ENCODE peak calls at places on chromosome 15, in four cellular contexts. U is HCT116, G is spleen, R is astrocyte of the cerebellum. I is an unnamed sample.
A peak's percentile ranks its signal among the peaks of the same experiment; 100 is the strongest.

GRCh38 chr15:75130597-75131268 is 70.9 kb upstream of the C15orf39 start:
- DNase-seq in U (no peak), G (no peak), R (no peak), I (no peak)

GRCh38 chr15:101135532-101136166 is 116.2 kb downstream of the CHSY1 start:
- DNase-seq in U (no peak), G (peak; percentile 77), R (no peak), I (no peak)

GRCh38 chr15:81120069-81120468 is 14.0 kb upstream of the CFAP161 start:
- DNase-seq in U (no peak), G (no peak), R (no peak), I (no peak)

GRCh38 chr15:92164327-92165000 is 229.2 kb upstream of the ST8SIA2 start:
- DNase-seq in U (no peak), G (no peak), R (peak; percentile 18), I (no peak)

GRCh38 chr15:101133751-101134261 is 118.0 kb downstream of the CHSY1 start:
- DNase-seq in U (no peak), G (peak; percentile 78), R (no peak), I (no peak)

GRCh38 chr15:64635486-64635815 is 139.9 kb downstream of the RBPMS2 start:
- DNase-seq in U (no peak), G (no peak), R (peak; percentile 29), I (no peak)

GRCh38 chr15:31437686-31438085 is 111.1 kb downstream of the KLF13 start:
- DNase-seq in U (no peak), G (no peak), R (no peak), I (no peak)

GRCh38 chr15:86063328-86064180 is 16.1 kb upstream of the AGBL1 start:
- DNase-seq in U (no peak), G (no peak), R (no peak), I (no peak)

GRCh38 chr15:74725241-74725774 is at the start of gene CYP1A1:
- DNase-seq in U (no peak), G (no peak), R (no peak), I (no peak)

GRCh38 chr15:101039461-101039860 is 120.3 kb downstream of the LRRK1 start:
- DNase-seq in U (no peak), G (no peak), R (no peak), I (no peak)

GRCh38 chr15:98599911-98600685 is 48.2 kb upstream of the IGF1R start:
- DNase-seq in U (no peak), G (peak; percentile 81), R (no peak), I (peak; percentile 59)

GRCh38 chr15:95105229-95105628 is 873.9 kb downstream of the MCTP2 start:
- DNase-seq in U (no peak), G (no peak), R (peak; percentile 16), I (no peak)

GRCh38 chr15:90819390-90819789 is 49.0 kb upstream of the FURIN start:
- DNase-seq in U (no peak), G (no peak), R (no peak), I (no peak)

GRCh38 chr15:82944840-82945239 is 7.7 kb downstream of the HOMER2 start:
- DNase-seq in U (no peak), G (no peak), R (peak; percentile 13), I (no peak)

GRCh38 chr15:70710714-70711113 is 52.6 kb downstream of the UACA start:
- DNase-seq in U (no peak), G (no peak), R (no peak), I (no peak)

GRCh38 chr15:73464602-73465001 is 21.6 kb downstream of the REC114 start:
- DNase-seq in U (no peak), G (no peak), R (no peak), I (no peak)

GRCh38 chr15:60840306-60840702 is 361.4 kb upstream of the ICE2 start:
- DNase-seq in U (no peak), G (no peak), R (no peak), I (no peak)

GRCh38 chr15:73633991-73634495 is 854 bp upstream of the NPTN start:
- DNase-seq in U (peak; percentile 85), G (no peak), R (peak; percentile 86), I (no peak)

GRCh38 chr15:78003539-78004008 is 73.9 kb downstream of the TBC1D2B start:
- DNase-seq in U (no peak), G (no peak), R (no peak), I (no peak)

GRCh38 chr15:94080416-94080815 is 150.9 kb upstream of the MCTP2 start:
- DNase-seq in U (no peak), G (no peak), R (peak; percentile 22), I (peak; percentile 90)

GRCh38 chr15:73994419-73994883 is at the start of gene PML:
- DNase-seq in U (peak; percentile 82), G (peak; percentile 99), R (peak; percentile 87), I (peak; percentile 96)

GRCh38 chr15:48954538-48954937 is 9.2 kb downstream of the SHC4 start:
- DNase-seq in U (no peak), G (no peak), R (peak; percentile 44), I (no peak)

GRCh38 chr15:100060276-100060926 is 281.4 kb downstream of the ADAMTS17 start:
- DNase-seq in U (no peak), G (no peak), R (peak; percentile 95), I (no peak)

GRCh38 chr15:75138016-75138999 is 63.4 kb upstream of the C15orf39 start:
- DNase-seq in U (no peak), G (no peak), R (no peak), I (peak; percentile 90)

GRCh38 chr15:68380456-68380855 is 51.5 kb downstream of the ITGA11 start:
- DNase-seq in U (no peak), G (no peak), R (no peak), I (peak; percentile 62)

GRCh38 chr15:72902245-72902928 is 118.8 kb upstream of the ADPGK start:
- DNase-seq in U (no peak), G (no peak), R (peak; percentile 80), I (no peak)

GRCh38 chr15:65619636-65620290 is 2.0 kb upstream of the SLC24A1 start:
- DNase-seq in U (no peak), G (no peak), R (no peak), I (no peak)

GRCh38 chr15:70596354-70597055 is 166.9 kb downstream of the UACA start:
- DNase-seq in U (peak; percentile 71), G (no peak), R (peak; percentile 60), I (peak; percentile 7)

GRCh38 chr15:64536244-64536836 is 76.0 kb downstream of the ZNF609 start:
- DNase-seq in U (peak; percentile 79), G (no peak), R (peak; percentile 59), I (no peak)

GRCh38 chr15:38853608-38854007 is 289.0 kb upstream of the RASGRP1 start:
- DNase-seq in U (peak; percentile 24), G (no peak), R (no peak), I (no peak)
- TF ChIP-seq CTCF in U (peak; percentile 52), G (no peak), R (peak; percentile 34), I (peak; percentile 51)

DNA sequence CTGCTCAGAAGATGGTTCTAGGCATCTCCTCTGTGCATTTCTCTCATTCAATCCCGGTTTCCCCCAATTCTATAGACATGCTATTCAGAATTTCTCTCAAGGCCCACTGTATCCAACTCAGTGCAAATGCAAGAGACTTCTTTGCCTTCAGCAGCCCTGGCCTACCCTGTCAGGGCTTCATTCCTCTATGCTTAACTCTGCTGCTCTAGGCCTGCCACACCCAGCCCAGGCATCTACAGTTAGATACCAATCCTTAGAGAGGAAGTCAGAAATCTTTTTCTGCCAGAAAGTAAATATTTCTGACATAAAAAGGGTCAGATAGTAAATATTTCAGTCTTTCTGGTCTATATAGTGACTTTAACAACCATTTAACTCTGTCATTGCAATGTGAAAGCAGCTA is 941.8 kb downstream of the SQOR start:
- DNase-seq in U (no peak), G (no peak), R (no peak), I (no peak)
- TF ChIP-seq CTCF in U (no peak), G (no peak), R (no peak), I (no peak)

DNA sequence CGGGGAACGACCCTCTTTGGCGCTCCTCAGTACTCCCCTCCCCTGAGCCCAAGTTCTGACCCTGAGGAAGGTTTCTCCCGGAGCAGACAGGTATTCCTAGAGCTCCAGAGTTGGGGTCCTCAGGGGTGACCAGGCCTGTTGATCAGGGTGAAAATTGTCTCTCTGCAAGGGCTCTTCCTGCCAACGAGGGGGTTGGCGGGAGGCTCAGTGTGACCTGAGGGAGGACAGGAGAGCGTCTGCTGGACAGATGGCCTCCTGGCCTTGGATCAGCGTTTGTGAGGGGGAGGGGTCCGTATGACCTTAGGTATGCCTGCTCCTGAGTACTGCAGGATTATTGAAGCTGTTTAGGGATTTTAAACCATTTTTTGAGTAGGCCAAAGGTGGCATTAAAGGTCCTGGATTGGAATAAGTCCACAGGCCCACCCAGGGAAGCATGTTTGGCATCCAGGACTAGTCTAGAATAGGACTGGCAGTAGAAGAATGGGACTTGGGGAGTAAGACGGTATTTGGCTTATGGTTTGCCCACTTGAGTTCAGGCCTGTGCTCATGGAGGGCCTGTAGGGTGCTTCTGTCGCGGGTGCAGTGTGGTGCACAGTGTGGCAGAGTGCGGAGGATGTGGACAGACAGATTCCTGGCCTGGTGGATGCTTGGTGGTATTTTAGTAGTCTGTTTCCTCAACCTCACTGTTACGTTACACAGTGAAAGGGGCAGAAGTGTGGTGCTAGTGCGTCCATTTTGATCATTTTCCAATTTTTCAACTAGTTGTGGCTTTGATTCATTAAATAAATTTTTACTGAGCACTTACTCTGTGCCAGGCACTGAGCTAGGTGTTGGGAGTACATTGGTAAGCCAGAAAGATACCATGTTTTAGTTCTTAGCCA is 959 bp downstream of the ZNF592 start:
- DNase-seq in U (no peak), G (peak; percentile 85), R (no peak), I (no peak)
- TF ChIP-seq CTCF in U (no peak), G (no peak), R (no peak), I (no peak)

DNA sequence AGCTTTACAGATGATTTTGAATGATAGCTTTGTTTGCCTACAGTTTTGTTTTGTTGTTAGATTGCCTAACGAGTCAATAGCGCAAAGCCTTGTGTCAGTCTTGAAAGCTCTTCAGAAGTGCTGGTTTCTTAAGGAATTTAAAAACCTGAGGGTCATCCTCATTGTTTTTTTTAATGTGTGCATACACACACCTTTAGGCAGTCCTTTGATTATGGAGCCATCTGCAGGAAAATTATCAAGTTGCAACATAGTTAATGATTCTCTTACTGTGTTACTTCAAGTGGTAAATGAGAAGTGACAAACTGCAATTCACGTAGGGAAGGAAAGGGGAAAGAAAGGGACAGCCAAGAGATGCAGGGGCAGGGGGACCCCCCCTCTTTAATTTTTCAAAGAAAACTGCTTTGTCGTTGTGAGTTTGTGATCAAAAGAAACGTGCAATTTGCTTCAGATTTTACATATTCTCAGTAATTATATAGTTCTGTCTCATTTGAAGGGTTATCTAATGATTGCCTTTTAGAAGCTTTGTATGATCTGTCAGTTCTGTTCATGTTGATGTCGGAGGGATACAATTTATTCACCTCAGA is 162.4 kb upstream of the CGNL1 start:
- DNase-seq in U (peak; percentile 21), G (no peak), R (no peak), I (no peak)
- TF ChIP-seq CTCF in U (peak; percentile 55), G (no peak), R (peak; percentile 51), I (peak; percentile 67)

I was measured in osteocyte.